ENCODE peak calls at places on chromosomes 12 and 14, in five cellular contexts. F, H, K, B and P are unnamed samples.
A peak's percentile ranks its signal among the peaks of the same experiment; 100 is the strongest.

GRCh38 chr12:121346747-121347146 is 5.5 kb downstream of the ANAPC5 start:
- DNase-seq in F (no peak), H (no peak), B (no peak), K (no peak), P (no peak)

GRCh38 chr12:96427269-96427729 is 27.1 kb upstream of the CDK17 start:
- DNase-seq in K (peak; percentile 99), F (no peak), H (no peak), B (peak; percentile 93), P (no peak)

GRCh38 chr12:2387051-2387834 is 334.5 kb downstream of the CACNA1C start:
- DNase-seq in F (no peak), B (no peak), K (no peak), H (no peak), P (no peak)

GRCh38 chr12:89477633-89478279 is 46.8 kb downstream of the GALNT4 start:
- DNase-seq in B (no peak), H (no peak), K (no peak), F (no peak), P (no peak)

GRCh38 chr14:90087433-90087832 is 25.6 kb downstream of the KCNK13 start:
- DNase-seq in K (no peak), H (no peak), B (no peak), F (no peak), P (no peak)

GRCh38 chr12:62703011-62703380 is 232.0 kb downstream of the PPM1H start:
- DNase-seq in F (no peak), K (no peak), H (no peak), B (no peak), P (no peak)

GRCh38 chr12:100450726-100451125 is 22.9 kb upstream of the NR1H4 start:
- DNase-seq in B (no peak), K (no peak), H (no peak), F (peak; percentile 41), P (no peak)

GRCh38 chr14:96501383-96501745 is 818 bp upstream of the PAPOLA start:
- DNase-seq in K (no peak), H (peak; percentile 38), B (no peak), F (no peak), P (no peak)

GRCh38 chr12:106527356-106527755 is 55.4 kb upstream of the RFX4 start:
- DNase-seq in B (no peak), K (no peak), H (no peak), F (no peak), P (no peak)

GRCh38 chr12:31843399-31844095 is 114.7 kb upstream of the AMN1 start:
- DNase-seq in F (no peak), K (no peak), B (no peak), H (no peak), P (no peak)

GRCh38 chr12:105672171-105672570 is 341.7 kb downstream of the C12orf75 start:
- DNase-seq in H (no peak), F (no peak), B (no peak), K (no peak), P (no peak)

GRCh38 chr14:85535916-85536834 is 6.2 kb downstream of the FLRT2 start:
- DNase-seq in H (no peak), K (no peak), F (peak; percentile 49), B (no peak), P (no peak)

GRCh38 chr12:111434049-111434448 is 28.3 kb downstream of the SH2B3 start:
- DNase-seq in H (no peak), B (no peak), K (no peak), F (no peak), P (no peak)

GRCh38 chr12:86264451-86265328 is 8.5 kb upstream of the MGAT4C start:
- DNase-seq in H (no peak), K (no peak), F (no peak), B (no peak), P (no peak)

GRCh38 chr14:49497725-49498348 is 88.3 kb downstream of the RPS29 start:
- DNase-seq in B (no peak), K (peak; percentile 31), F (no peak), H (peak; percentile 65), P (no peak)

GRCh38 chr14:65486856-65487255 is 74.3 kb downstream of the FUT8 start:
- DNase-seq in K (no peak), F (no peak), H (no peak), B (no peak), P (no peak)

GRCh38 chr12:54005531-54005852 is 3.3 kb upstream of the HOXC8 start:
- DNase-seq in H (no peak), B (no peak), K (no peak), F (no peak), P (no peak)

GRCh38 chr12:123905319-123905925 is 67.2 kb downstream of the CCDC92 start:
- DNase-seq in H (peak; percentile 80), B (peak; percentile 15), K (peak; percentile 54), F (peak; percentile 63), P (no peak)

GRCh38 chr12:98438826-98439225 is 76.6 kb upstream of the TMPO start:
- DNase-seq in B (no peak), H (no peak), F (no peak), K (no peak), P (peak; percentile 10)

GRCh38 chr12:2484141-2484776 is 310.5 kb upstream of the FKBP4 start:
- DNase-seq in F (no peak), B (no peak), H (no peak), K (no peak), P (no peak)

GRCh38 chr12:2688381-2688881 is 106.3 kb upstream of the FKBP4 start:
- DNase-seq in K (no peak), H (no peak), B (no peak), F (no peak), P (peak; percentile 61)

GRCh38 chr14:66495214-66496098 is 9.3 kb downstream of the CCDC196 start:
- DNase-seq in H (peak; percentile 42), B (no peak), K (peak; percentile 41), F (peak; percentile 31), P (no peak)

GRCh38 chr12:53949631-53950440 is 4.9 kb upstream of the HOXC12 start:
- DNase-seq in B (no peak), K (no peak), F (no peak), H (no peak), P (no peak)

GRCh38 chr12:5954661-5955060 is 9.6 kb upstream of the ANO2 start:
- DNase-seq in F (no peak), B (no peak), K (no peak), H (no peak), P (no peak)

GRCh38 chr14:105261781-105262180 is 13.4 kb downstream of the BTBD6 start:
- DNase-seq in H (no peak), F (no peak), B (no peak), K (no peak), P (no peak)

GRCh38 chr14:94888108-94888507 is 118.2 kb upstream of the GSC start:
- DNase-seq in B (no peak), H (no peak), K (no peak), F (no peak), P (no peak)

GRCh38 chr14:22653012-22653621 is 9.0 kb upstream of the OR6J1 start:
- DNase-seq in K (peak; percentile 42), H (peak; percentile 61), F (peak; percentile 24), B (no peak), P (no peak)

GRCh38 chr14:31154956-31155355 is 52.6 kb downstream of the HECTD1 start:
- DNase-seq in K (no peak), F (no peak), H (no peak), B (no peak), P (no peak)

GRCh38 chr14:31969371-31969770 is 107.7 kb upstream of the ARHGAP5 start:
- DNase-seq in F (no peak), K (no peak), H (no peak), B (no peak), P (no peak)

GRCh38 chr12:99959549-99960170 is 25.1 kb downstream of the ANKS1B start:
- DNase-seq in K (no peak), B (no peak), F (no peak), H (no peak), P (no peak)

GRCh38 chr14:86221000-86221399 is 691.1 kb downstream of the FLRT2 start:
- DNase-seq in B (no peak), H (no peak), F (no peak), K (no peak), P (no peak)

GRCh38 chr12:124381454-124382207 is 86.7 kb downstream of the RFLNA start:
- DNase-seq in K (peak; percentile 45), H (no peak), B (no peak), F (peak; percentile 95), P (no peak)

GRCh38 chr14:51977075-51977474 is 12.3 kb upstream of the RTRAF start:
- DNase-seq in F (no peak), K (no peak), B (no peak), H (no peak), P (no peak)

GRCh38 chr14:51981218-51981854 is 8.0 kb upstream of the RTRAF start:
- DNase-seq in F (no peak), H (peak; percentile 11), B (no peak), K (no peak), P (no peak)

GRCh38 chr14:51978566-51979398 is 10.6 kb upstream of the RTRAF start:
- DNase-seq in K (peak; percentile 57), B (no peak), H (peak; percentile 56), F (peak; percentile 81), P (peak; percentile 85)

GRCh38 chr14:51979399-51979709 is 10.0 kb upstream of the RTRAF start:
- DNase-seq in B (no peak), F (no peak), K (no peak), H (no peak), P (no peak)
- TF ChIP-seq CTCF in B (peak; percentile 84), F (no peak), K (no peak), H (no peak), P (peak; percentile 23)

GRCh38 chr12:58847876-58848600 is 72.3 kb downstream of the LRIG3 start:
- DNase-seq in B (no peak), K (no peak), F (no peak), H (no peak), P (no peak)

GRCh38 chr12:58850826-58851225 is 69.5 kb downstream of the LRIG3 start:
- DNase-seq in K (no peak), H (no peak), B (no peak), F (no peak), P (no peak)
- TF ChIP-seq CTCF in K (no peak), H (no peak), B (no peak), F (no peak), P (no peak)

GRCh38 chr14:74290415-74290814 is 12.3 kb downstream of the ABCD4 start:
- DNase-seq in H (peak; percentile 55), B (no peak), F (no peak), K (no peak), P (no peak)
- TF ChIP-seq CTCF in H (no peak), B (peak; percentile 58), F (no peak), K (peak; percentile 45), P (peak; percentile 73)

DNA sequence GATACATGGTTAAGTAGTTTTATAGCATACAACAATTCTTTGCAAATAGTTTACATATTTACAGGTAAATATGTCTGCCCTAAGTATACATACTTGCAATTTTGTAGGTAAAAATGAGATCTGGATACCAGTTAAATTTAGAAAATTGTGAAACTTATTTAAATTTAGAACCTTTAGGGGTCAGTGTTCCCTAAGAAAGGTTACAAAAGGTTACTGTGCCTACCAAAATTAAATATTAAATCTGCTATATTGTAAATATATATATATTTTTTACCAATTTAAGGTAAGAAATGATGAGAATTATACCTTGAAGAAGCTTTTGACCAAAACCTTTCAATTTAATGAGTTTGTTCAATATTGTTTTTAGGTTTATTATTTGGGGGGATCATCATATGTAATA is 54.0 kb downstream of the MIPOL1 start:
- DNase-seq in H (no peak), F (no peak), K (no peak), B (no peak), P (no peak)
- TF ChIP-seq CTCF in H (no peak), F (no peak), K (no peak), B (peak; percentile 75), P (peak; percentile 41)